ENCODE peak calls at places on chromosomes 12 and 14, in five cellular contexts. W is GM12878, F is K562, A is HepG2, K is H1. X is an unnamed sample.

GRCh38 chr12:111868676-111869588 is 26.9 kb downstream of the MAPKAPK5 start:
- DNase-seq in W (no peak), F (no peak), A (no peak), K (peak; percentile 61), X (no peak)

GRCh38 chr14:20489093-20489994 is 16.0 kb upstream of the RNASE10 start:
- DNase-seq in W (peak; percentile 72), F (no peak), A (peak; percentile 78), K (no peak), X (no peak)

GRCh38 chr12:73361867-73362230 is 1089.7 kb downstream of the TRHDE start:
- DNase-seq in W (no peak), F (no peak), A (no peak), K (no peak), X (no peak)

GRCh38 chr12:109156036-109156435 is 39.6 kb downstream of the ACACB start:
- DNase-seq in W (no peak), F (no peak), A (no peak), K (no peak), X (no peak)

GRCh38 chr12:108833355-108833733 is 24.0 kb downstream of the SSH1 start:
- DNase-seq in W (no peak), F (no peak), A (no peak), K (no peak), X (peak; percentile 71)

GRCh38 chr12:120797677-120798642 is 72.3 kb downstream of the ACADS start:
- DNase-seq in W (peak; percentile 51), F (no peak), A (no peak), K (no peak), X (no peak)

GRCh38 chr12:23722655-23723054 is 226.8 kb downstream of the SOX5 start:
- DNase-seq in W (no peak), F (peak; percentile 72), A (no peak), K (no peak), X (no peak)

GRCh38 chr14:60248697-60249314 is at the start of gene PPM1A:
- DNase-seq in W (peak; percentile 73), F (peak; percentile 90), A (peak; percentile 84), K (peak; percentile 85), X (peak; percentile 84)

GRCh38 chr12:49923878-49924610 is 20.3 kb upstream of the FAIM2 start:
- DNase-seq in W (no peak), F (no peak), A (no peak), K (no peak), X (no peak)

GRCh38 chr12:57766464-57767311 is at the start of gene CYP27B1:
- DNase-seq in W (no peak), F (peak; percentile 47), A (no peak), K (peak; percentile 57), X (no peak)

GRCh38 chr14:82094819-82095218 is 561.2 kb upstream of the SEL1L start:
- DNase-seq in W (no peak), F (no peak), A (no peak), K (no peak), X (no peak)

GRCh38 chr12:12726543-12727093 is 9.4 kb downstream of the CDKN1B start:
- DNase-seq in W (no peak), F (no peak), A (no peak), K (no peak), X (no peak)

GRCh38 chr12:105740970-105741725 is 397.6 kb downstream of the NUAK1 start:
- DNase-seq in W (no peak), F (no peak), A (no peak), K (no peak), X (no peak)

GRCh38 chr14:69808919-69809808 is 12.1 kb upstream of the SLC10A1 start:
- DNase-seq in W (no peak), F (no peak), A (peak; percentile 95), K (no peak), X (no peak)

GRCh38 chr14:73426877-73427276 is 31.5 kb downstream of the NUMB start:
- DNase-seq in W (no peak), F (no peak), A (no peak), K (no peak), X (no peak)

DNA sequence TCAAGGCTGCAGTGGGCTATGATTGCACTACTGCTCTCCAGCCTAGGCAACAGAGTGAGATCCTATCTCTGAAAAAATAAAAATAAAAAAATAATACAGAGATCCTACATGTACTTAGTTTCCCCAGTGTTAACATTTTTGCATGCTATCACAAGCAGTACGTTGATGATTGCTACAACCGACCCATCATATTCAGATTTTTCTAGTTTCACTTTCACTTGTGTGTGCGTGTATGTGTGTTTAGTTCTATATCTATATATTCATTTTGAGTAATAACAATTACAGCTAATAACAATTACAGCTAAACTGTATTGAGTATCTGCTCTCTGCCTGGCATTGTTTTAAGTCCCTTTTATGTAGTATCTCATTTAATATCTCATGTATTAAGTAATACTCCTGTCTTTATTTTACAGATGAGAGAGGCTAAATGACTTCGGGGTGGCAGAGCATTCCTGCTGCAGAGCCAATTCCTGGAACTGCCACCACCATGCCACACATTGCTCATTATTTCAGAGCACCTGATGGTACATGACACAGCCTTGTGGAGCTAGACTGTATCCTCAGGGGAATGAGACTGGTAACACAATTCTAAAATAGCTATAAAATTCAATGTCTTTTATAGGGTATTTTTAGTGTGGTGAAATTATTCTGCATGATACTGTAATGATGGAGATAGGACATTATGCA is 153.1 kb downstream of the BCAT1 start:
- DNase-seq in W (no peak), F (no peak), A (no peak), K (no peak), X (no peak)
- TF ChIP-seq SRF in W (no peak), F (no peak), A (no peak), K (no peak), X (no peak)

GRCh38 chr12:124847113-124847512 is 16.6 kb downstream of the SCARB1 start:
- DNase-seq in W (no peak), F (no peak), A (no peak), K (no peak), X (no peak)
- TF ChIP-seq EZH2 in W (no peak), F (no peak), A (no peak), K (no peak), X (no peak)

DNA sequence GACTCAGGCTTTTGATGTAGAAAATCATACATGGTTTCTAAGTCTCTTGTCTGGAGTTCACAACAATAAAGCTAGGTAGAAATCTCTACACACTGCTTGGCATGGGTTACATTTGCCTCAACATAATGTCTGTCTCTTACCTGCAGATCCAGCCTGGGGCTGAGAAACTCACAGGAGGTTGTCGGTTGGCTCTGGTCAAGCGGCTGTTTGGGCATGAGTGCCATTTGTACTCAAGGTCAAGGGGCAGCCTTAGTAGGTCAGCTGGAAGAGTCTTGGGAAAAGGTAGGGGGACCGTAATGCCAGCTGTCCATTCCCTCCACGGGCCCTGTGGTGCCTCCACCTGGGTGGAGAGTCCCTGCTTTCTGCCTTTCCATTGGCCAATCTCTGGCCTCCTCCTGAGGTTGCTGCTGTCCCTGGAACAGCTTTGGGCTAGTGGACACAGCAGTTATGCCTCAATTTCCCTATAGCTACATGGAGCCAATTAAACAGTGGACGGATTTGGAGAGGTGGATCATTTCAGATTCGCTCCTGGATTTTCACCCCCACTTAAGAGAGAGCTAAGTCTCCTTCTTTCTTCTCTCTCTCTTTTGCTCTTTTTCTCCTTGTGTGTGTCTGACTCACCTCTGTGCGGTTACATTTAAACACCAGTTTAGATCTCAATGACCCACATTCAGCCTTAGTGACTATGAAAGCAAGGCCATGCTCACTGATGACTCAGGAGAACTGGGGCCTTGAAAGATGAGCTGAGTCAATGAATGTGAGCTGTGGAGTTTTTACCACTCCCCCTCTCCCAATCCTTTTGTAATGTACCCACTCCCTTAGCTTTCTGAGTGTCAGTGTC is 132.8 kb upstream of the HIF1A start:
- DNase-seq in W (no peak), F (peak; percentile 74), A (peak; percentile 90), K (no peak), X (peak; percentile 96)
- TF ChIP-seq SP1 in W (no peak), F (no peak), A (no peak), K (no peak), X (no peak)

DNA sequence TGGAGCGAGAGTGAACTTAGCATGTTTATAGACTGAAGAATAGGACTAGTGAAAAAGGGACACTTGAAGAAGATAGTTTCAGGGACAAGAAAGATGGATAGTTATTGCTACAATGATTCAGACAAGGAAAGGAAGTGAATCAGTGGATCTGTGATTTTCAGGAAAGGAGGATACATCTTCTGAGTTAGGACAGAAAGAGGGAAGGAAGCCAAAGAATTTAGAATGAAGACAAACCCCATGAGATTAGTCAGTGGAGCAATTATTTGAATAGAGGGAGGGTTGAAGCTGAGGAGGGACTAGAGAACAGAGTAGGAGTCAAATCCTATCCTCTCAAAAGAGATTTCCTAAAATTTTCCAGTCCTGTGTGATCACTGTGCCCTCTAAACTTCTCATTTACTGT is 282.7 kb downstream of the AKAP6 start:
- DNase-seq in W (no peak), F (no peak), A (no peak), K (no peak), X (no peak)
- TF ChIP-seq SRF in W (no peak), F (no peak), A (no peak), K (no peak), X (no peak)

GRCh38 chr14:76138758-76139723 is 12.7 kb upstream of the GPATCH2L start:
- DNase-seq in W (no peak), F (peak; percentile 79), A (no peak), K (no peak), X (no peak)
- TF ChIP-seq EZH2 in W (no peak), F (no peak), A (no peak), K (peak; percentile 18), X (no peak)

GRCh38 chr14:36600431-36600830 is 18.0 kb upstream of the NKX2-8 start:
- DNase-seq in W (no peak), F (no peak), A (no peak), K (no peak), X (no peak)

GRCh38 chr14:36605506-36605857 is 23.1 kb upstream of the NKX2-8 start:
- DNase-seq in W (no peak), F (no peak), A (peak; percentile 33), K (no peak), X (no peak)

DNA sequence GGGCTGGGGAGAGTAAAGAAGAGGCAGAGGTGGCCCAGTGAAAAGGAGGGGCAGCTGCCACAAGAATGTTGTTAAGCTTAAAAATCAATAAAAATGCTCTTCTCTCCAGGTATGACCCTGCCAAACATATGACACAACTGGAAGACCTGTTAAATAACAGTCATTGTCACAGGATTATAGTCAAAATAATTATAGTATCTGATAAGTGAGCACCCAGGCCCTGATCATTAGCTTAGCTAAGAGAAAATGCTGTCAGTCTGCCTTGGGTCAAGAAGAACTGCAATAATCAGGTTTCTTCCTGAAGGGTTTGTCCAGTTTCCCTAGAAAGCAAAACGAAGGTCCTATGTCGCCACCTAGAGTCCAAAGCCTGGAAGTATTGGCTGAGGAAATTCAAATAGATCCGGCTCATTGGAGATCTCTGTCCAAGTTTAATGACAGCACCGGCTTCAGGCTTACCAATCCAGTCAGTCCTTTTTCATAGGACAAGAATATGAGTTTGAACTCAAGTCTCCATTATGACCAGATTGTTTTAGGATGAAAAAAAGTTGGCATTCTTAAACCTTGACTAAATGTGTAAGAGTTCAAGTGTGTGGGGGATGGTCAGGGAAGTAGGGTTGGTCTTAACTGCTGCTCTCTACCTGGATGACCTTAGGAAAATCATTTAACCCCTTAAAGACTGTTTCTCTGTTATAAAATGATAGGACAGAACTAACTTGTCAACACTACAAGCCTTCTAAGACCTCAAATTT is 22.5 kb upstream of the NKX2-8 start:
- DNase-seq in W (no peak), F (peak; percentile 63), A (peak; percentile 93), K (no peak), X (peak; percentile 76)
- TF ChIP-seq SP1 in W (no peak), F (no peak), A (no peak), K (peak; percentile 19), X (no peak)

GRCh38 chr12:133203344-133204263 is 22.3 kb downstream of the ZNF268 start:
- DNase-seq in W (no peak), F (no peak), A (no peak), K (no peak), X (no peak)
- TF ChIP-seq SRF in W (no peak), F (no peak), A (no peak), K (no peak), X (no peak)